ENCODE peak calls at places on chromosomes 1 and 21, in nine cellular contexts. E is colonic mucosa, N is endothelial cell of umbilical vein, H is bronchial epithelial cell, X is HCT116, P is gastrocnemius medialis, R is Calu3, T is activated B cell treated with CpG ODN at 0.5 μM for 24 hours, A is tibial nerve. W is an unnamed sample.

GRCh38 chr21:32351428-32351827 is 41.4 kb downstream of the URB1 start:
- DNase-seq in T (no peak), P (no peak), E (no peak), X (no peak), A (no peak), H (peak), R (no peak), N (no peak), W (no peak)

GRCh38 chr1:171438441-171438840 is 46.9 kb upstream of the PRRC2C start:
- DNase-seq in A (peak), P (no peak), H (peak), T (no peak), R (peak), N (peak), X (peak), E (peak), W (no peak)

GRCh38 chr1:79695133-79695532 is 688.6 kb upstream of the ADGRL4 start:
- DNase-seq in H (no peak), A (no peak), R (no peak), E (no peak), N (no peak), T (no peak), X (no peak), P (no peak), W (no peak)

GRCh38 chr1:91768786-91769697 is 116.9 kb downstream of the TGFBR3 start:
- DNase-seq in H (no peak), X (no peak), R (no peak), N (no peak), A (no peak), T (no peak), E (no peak), P (no peak), W (no peak)

GRCh38 chr1:233244183-233244582 is 51.3 kb downstream of the PCNX2 start:
- DNase-seq in P (no peak), N (no peak), H (no peak), T (no peak), R (peak), E (peak), A (no peak), X (peak), W (no peak)

GRCh38 chr1:112508242-112509004 is at the start of gene WNT2B:
- DNase-seq in H (no peak), X (no peak), P (no peak), A (no peak), R (peak), E (no peak), T (peak), N (peak), W (peak)

GRCh38 chr1:84940481-84940880 is 47.5 kb upstream of the LPAR3 start:
- DNase-seq in N (peak), R (no peak), T (no peak), P (no peak), X (no peak), H (peak), E (no peak), A (no peak), W (no peak)

GRCh38 chr1:161185732-161186311 is 8.5 kb upstream of the B4GALT3 start:
- DNase-seq in T (peak), A (no peak), R (no peak), H (no peak), X (no peak), E (no peak), N (no peak), P (no peak), W (no peak)

GRCh38 chr1:119329521-119329920 is 39.1 kb upstream of the HAO2 start:
- DNase-seq in A (no peak), T (no peak), P (no peak), X (no peak), E (no peak), H (no peak), R (no peak), N (no peak), W (no peak)

GRCh38 chr1:3306583-3307285 is 147.7 kb upstream of the ARHGEF16 start:
- DNase-seq in R (no peak), E (no peak), A (no peak), P (no peak), X (no peak), N (no peak), T (no peak), H (peak), W (no peak)

GRCh38 chr21:46150491-46151121 is 4.8 kb downstream of the FTCD start:
- DNase-seq in R (no peak), H (no peak), N (no peak), E (no peak), X (no peak), A (no peak), P (no peak), T (no peak), W (no peak)

GRCh38 chr1:228465134-228465533 is 22.0 kb upstream of the RNF187 start:
- DNase-seq in A (no peak), X (no peak), R (no peak), E (no peak), H (no peak), P (no peak), T (no peak), N (no peak), W (no peak)

GRCh38 chr1:162710349-162710748 is 78.1 kb downstream of the DDR2 start:
- DNase-seq in N (peak), R (no peak), E (no peak), X (no peak), H (peak), P (no peak), T (no peak), A (no peak), W (no peak)

GRCh38 chr1:175543447-175543846 is 199.9 kb downstream of the TNR start:
- DNase-seq in X (no peak), T (no peak), P (no peak), R (no peak), N (peak), H (peak), E (no peak), A (no peak), W (no peak)

GRCh38 chr1:165383067-165383466 is 26.6 kb upstream of the LMX1A start:
- DNase-seq in R (no peak), T (no peak), A (peak), P (peak), H (no peak), E (no peak), N (no peak), X (no peak), W (no peak)

GRCh38 chr1:164155337-164155850 is 403.6 kb upstream of the PBX1 start:
- DNase-seq in A (no peak), H (peak), P (no peak), X (no peak), N (peak), E (no peak), T (no peak), R (no peak), W (no peak)

GRCh38 chr1:184298321-184299052 is 88.3 kb upstream of the C1orf21 start:
- DNase-seq in R (no peak), A (no peak), T (no peak), X (no peak), E (no peak), P (no peak), N (peak), H (no peak), W (no peak)

GRCh38 chr1:159239551-159240220 is 35.0 kb downstream of the ACKR1 start:
- DNase-seq in A (no peak), P (no peak), E (no peak), H (peak), T (no peak), R (no peak), X (no peak), N (peak), W (no peak)

GRCh38 chr21:45476582-45476981 is 65.7 kb downstream of the SLC19A1 start:
- DNase-seq in P (no peak), E (no peak), X (no peak), R (no peak), N (no peak), H (no peak), A (no peak), T (no peak), W (no peak)

GRCh38 chr1:220803401-220804201 is 16.9 kb downstream of the MTARC1 start:
- DNase-seq in T (no peak), H (peak), A (peak), P (no peak), N (peak), E (peak), R (peak), X (no peak), W (peak)

GRCh38 chr21:44429894-44430293 is 25.4 kb upstream of the LRRC3 start:
- DNase-seq in R (no peak), E (no peak), P (no peak), A (no peak), X (no peak), N (no peak), H (no peak), T (no peak), W (no peak)

GRCh38 chr1:219535021-219535420 is 77.9 kb downstream of the ZC3H11B start:
- DNase-seq in A (no peak), P (no peak), T (no peak), H (no peak), X (no peak), R (no peak), N (no peak), E (no peak), W (no peak)

GRCh38 chr1:210237981-210238380 is 5.4 kb downstream of the SERTAD4 start:
- DNase-seq in N (no peak), R (no peak), E (no peak), X (no peak), P (no peak), T (no peak), H (no peak), A (no peak), W (no peak)

DNA sequence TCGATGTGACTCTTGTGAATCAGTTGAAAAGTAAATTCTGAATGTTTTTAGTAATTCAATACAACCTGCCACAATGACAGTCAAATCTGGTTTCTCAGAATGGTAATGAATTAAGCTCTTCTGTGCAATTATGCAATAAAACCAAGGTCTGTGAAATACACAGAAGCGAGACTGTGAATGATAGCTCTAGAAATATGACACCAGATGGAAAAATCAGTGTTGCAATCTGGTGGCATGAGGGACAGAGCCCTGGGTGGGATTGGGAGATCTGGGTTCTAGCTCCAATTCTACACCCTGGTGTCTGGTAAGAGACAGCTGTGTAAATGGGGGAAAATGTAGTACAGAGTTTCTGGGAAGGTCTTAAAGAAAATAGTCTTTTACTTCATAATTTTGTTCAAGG is 586.4 kb upstream of the ZRANB2 start:
- DNase-seq in X (no peak), A (peak), P (no peak), T (no peak), N (no peak), E (no peak), H (peak), R (no peak), W (no peak)
- TF ChIP-seq CTCF in X (no peak), A (no peak), P (no peak), T (no peak), N (no peak), E (no peak), H (no peak), R (no peak), W (no peak)

DNA sequence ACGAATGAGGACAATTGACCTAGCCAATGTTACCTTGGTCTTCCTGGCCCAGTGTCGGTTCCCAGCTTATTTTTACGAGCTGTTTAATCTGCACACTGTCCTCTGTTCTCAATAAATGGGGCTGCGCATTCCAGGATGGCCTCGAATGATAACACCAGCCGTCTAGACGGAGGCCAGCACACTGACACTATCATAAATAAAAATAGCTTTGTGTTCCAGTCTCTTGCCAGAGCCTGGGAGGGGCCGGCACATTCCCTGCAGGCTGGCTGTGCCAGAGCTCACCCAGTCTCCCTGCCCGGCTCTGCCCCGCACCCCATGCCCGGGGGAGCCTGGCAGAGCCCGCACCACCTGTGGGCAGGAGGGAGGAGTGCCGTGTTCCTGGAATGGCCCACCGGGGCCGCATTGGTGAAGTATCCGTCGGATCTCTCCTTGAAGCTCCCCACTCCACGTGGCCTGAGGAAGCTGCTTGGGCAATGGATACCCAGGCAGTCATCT is 92.1 kb downstream of the SPSB1 start:
- DNase-seq in E (no peak), A (no peak), N (peak), T (no peak), R (no peak), H (no peak), X (no peak), P (peak), W (no peak)
- TF ChIP-seq CTCF in E (no peak), A (no peak), N (no peak), T (no peak), R (no peak), H (no peak), X (no peak), P (no peak), W (no peak)

DNA sequence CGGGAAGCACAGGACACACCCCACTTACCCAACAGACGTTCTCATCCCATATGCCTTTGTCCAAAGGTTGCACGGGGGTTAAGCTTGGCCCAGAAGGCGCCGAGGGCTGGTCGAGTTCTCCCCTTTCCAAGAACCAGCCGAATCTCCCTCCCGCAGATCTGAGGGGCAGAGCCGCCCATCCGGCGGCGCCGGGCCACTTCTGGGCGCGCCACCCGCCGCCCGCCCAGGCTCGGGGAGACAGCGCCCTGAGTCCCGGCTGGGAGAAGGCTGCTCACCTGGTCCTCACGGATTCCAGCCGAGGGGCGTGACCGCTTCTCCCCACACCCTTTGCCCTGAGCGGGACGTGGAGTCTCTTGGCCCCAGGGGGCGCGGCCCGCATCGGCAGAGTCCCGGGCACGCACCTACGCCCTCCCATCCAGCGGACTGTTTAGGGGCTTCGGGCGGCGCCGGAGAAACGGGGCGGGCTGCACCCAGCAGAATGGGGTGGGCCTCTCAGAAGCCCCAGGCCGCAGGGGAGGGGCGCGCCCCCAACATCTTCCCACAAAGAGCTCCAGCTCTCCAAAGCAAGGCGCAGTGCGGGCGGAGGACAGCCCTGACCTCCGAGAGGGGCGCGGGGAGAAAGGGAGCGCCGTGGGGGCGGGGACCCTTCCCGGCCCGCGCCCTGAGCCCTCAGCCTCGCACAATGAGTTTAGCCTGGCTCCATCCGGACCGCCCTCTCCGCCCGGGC is 585 bp downstream of the GPR161 start:
- DNase-seq in N (peak), T (peak), A (no peak), R (peak), H (peak), X (no peak), P (no peak), E (peak), W (no peak)
- TF ChIP-seq CTCF in N (no peak), T (no peak), A (no peak), R (no peak), H (no peak), X (no peak), P (no peak), E (no peak), W (no peak)

DNA sequence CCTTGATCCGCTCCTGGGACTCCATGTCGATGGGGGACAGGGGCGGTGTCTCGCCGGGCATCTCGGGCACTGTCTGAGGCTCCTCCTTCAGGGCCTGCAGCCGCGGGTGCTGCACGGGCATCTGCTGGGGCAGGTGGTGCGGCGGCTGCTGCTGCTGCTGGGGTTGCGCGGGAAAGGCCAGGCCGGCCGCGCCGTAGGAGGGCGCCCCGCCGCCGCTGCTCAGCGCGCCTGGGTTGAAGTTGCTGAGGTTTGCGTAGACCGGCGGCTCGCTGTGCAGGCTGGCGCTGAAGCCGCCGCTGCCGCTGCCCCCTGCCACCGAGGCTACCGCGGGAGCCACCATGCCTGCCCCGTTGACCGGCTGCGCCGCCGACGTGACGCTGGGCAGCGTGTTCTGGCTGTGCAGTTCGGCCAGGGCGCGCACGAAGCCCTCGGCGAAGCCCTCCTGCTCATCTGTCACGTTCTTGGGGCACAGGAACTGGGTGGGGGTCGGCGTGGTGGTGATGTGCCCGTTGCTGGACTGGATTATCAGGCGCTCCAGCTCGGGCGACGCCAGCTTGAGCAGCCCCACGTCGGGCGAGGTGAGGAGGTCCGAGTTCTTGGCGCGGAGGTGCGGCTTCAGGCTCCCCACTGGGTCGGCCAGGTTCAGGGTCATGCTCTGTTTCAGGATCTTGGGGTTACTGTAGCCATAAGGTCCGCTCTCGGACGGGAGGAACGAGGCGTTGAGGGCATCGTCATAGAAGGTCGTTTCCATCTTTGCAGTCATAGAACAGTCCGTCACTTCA is 1.3 kb downstream of the JUN start:
- DNase-seq in E (peak), N (peak), R (peak), A (peak), P (peak), X (no peak), H (no peak), T (peak), W (peak)
- TF ChIP-seq CTCF in E (no peak), N (peak), R (no peak), A (no peak), P (no peak), X (no peak), H (peak), T (no peak), W (no peak)

GRCh38 chr1:22143065-22143514 is at the start of gene WNT4:
- DNase-seq in R (peak), X (no peak), H (no peak), E (no peak), P (no peak), A (no peak), T (peak), N (no peak), W (no peak)
- TF ChIP-seq CTCF in R (peak), X (no peak), H (peak), E (no peak), P (no peak), A (no peak), T (no peak), N (peak), W (no peak)